ENCODE peak calls at places on chromosomes 4 and X, in five cellular contexts. K is SK-N-SH, A is K562, E is HepG2, U is H1. W is an unnamed sample.

GRCh38 chr4:73452953-73453700 is 17.1 kb downstream of the AFP start:
- DNase-seq in K (no peak), U (no peak), E (peak), A (no peak), W (no peak)

GRCh38 chrX:39492495-39493162 is 605.1 kb downstream of the BCOR start:
- DNase-seq in A (peak), U (no peak), E (no peak), K (no peak), W (no peak)

GRCh38 chrX:147468600-147468999 is 443.1 kb upstream of the FMR1 start:
- DNase-seq in U (no peak), E (no peak), K (no peak), A (no peak), W (no peak)

GRCh38 chr4:156516698-156517097 is 454.9 kb downstream of the PDGFC start:
- DNase-seq in E (no peak), A (no peak), K (no peak), U (no peak), W (no peak)

GRCh38 chr4:57442834-57443291 is 332.7 kb upstream of the IGFBP7 start:
- DNase-seq in E (peak), A (peak), K (peak), U (peak), W (peak)

GRCh38 chrX:131792789-131793462 is 230.2 kb upstream of the STK26 start:
- DNase-seq in U (no peak), K (peak), A (no peak), E (no peak), W (peak)

GRCh38 chr4:174284181-174284886 is 623 bp downstream of the CEP44 start:
- DNase-seq in K (peak), A (no peak), E (peak), U (no peak), W (peak)

GRCh38 chrX:111168314-111168713 is 72.3 kb downstream of the PAK3 start:
- DNase-seq in E (peak), U (no peak), K (peak), A (no peak), W (no peak)

GRCh38 chr4:75671802-75672421 is 1.3 kb downstream of the G3BP2 start:
- DNase-seq in K (no peak), U (no peak), A (no peak), E (no peak), W (no peak)

GRCh38 chrX:133607419-133608348 is 192.4 kb upstream of the GPC4 start:
- DNase-seq in K (no peak), U (no peak), E (no peak), A (no peak), W (no peak)

GRCh38 chr4:98745372-98745771 is 87.0 kb upstream of the TSPAN5 start:
- DNase-seq in A (no peak), U (no peak), K (peak), E (peak), W (peak)

GRCh38 chrX:108306086-108306485 is 132.1 kb downstream of the COL4A6 start:
- DNase-seq in E (no peak), U (no peak), K (no peak), A (no peak), W (no peak)

GRCh38 chrX:108303682-108304081 is 134.5 kb downstream of the COL4A6 start:
- DNase-seq in A (no peak), U (no peak), E (no peak), K (no peak), W (no peak)

GRCh38 chrX:108307408-108308085 is 130.7 kb downstream of the COL4A6 start:
- DNase-seq in K (no peak), A (no peak), E (peak), U (no peak), W (peak)

GRCh38 chrX:108299704-108300103 is 138.5 kb downstream of the COL4A6 start:
- DNase-seq in K (no peak), E (no peak), U (no peak), A (no peak), W (no peak)

GRCh38 chrX:108304210-108304609 is 134.0 kb downstream of the COL4A6 start:
- DNase-seq in K (peak), U (no peak), A (peak), E (no peak), W (no peak)
- TF ChIP-seq CTCF in K (peak), U (no peak), A (peak), E (peak), W (peak)

GRCh38 chrX:88424541-88424940 is 322.5 kb upstream of the CPXCR1 start:
- DNase-seq in E (no peak), U (no peak), A (no peak), K (no peak), W (no peak)
- TF ChIP-seq RFX5 in E (no peak), U (no peak), A (no peak), K (no peak), W (no peak)

GRCh38 chr4:139454646-139455045 is 725 bp downstream of the RAB33B start:
- DNase-seq in U (no peak), K (no peak), E (no peak), A (no peak), W (no peak)
- TF ChIP-seq MAX in U (no peak), K (no peak), E (no peak), A (no peak), W (no peak)

DNA sequence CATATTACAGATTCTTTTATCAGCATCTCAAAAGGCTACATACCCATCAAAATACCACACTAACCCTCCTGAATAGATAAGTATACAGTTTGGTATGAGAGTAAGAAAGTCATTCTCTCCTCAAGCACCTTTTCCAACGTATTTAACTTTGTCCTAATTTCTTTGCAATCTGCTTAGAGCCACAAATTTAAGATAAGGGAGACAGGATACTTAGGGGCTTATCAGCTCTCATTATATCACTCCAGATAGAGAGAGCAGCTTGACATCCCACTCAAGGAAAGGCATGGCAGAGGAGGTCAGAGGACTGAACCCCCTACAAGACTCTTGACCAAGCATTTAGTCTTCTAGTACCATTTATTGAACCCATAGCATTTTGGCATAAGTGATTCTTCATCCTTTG is 262.4 kb downstream of the ADGRA3 start:
- DNase-seq in K (no peak), U (no peak), A (no peak), E (no peak), W (no peak)
- TF ChIP-seq CTCF in K (no peak), U (no peak), A (no peak), E (no peak), W (no peak)

GRCh38 chr4:20857081-20857480 is 156.8 kb downstream of the PACRGL start:
- DNase-seq in K (no peak), U (no peak), A (no peak), E (no peak), W (no peak)
- TF ChIP-seq RFX5 in K (no peak), U (no peak), A (no peak), E (no peak), W (no peak)

DNA sequence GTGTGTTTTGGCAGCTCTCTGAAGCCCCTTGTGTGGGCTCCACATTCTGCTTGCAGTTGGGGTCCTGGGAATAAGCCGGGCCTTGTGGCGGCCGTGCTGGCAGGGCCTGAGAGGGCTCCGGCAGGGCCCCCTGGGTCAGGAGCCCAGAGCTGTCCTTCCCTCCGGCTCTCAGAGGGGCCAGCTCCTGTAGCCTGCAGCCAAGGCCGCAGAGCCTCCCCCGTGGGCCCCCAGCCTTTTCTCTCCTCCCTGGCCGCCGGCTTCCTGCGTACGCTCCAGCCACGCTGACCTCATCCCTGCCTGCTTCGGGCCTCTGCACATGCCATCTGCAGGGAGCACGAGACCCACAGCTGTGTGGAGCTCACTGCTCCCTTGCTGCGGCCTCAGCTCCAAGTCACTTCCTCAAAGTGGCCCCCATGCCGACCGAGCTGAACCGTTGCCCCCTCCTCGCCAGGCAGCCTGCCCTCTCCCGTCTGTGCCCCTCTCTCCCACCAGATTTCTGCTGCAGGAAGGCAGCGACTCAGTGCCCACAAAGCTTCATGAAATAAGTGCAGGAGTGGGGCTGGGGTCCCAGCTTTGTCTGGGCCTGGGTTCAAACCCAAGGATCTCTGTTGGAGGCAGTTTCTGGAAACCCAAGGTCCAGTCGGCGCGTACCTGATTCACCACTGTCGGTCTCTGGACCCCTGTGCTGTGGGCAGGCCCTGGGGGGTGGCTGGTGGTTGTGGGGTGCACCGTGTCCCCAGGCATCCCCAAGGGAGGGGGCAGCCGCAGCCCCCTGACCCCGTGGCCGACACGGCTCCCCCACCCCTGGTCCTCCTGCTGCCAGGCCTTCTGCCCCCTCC is 57.1 kb upstream of the NKX1-1 start:
- DNase-seq in K (peak), A (no peak), U (no peak), E (no peak), W (no peak)
- TF ChIP-seq MAX in K (no peak), A (no peak), U (no peak), E (no peak), W (no peak)

W was measured in A549.